ENCODE peak calls at places on chromosomes 3 and 15, in six cellular contexts. One of them, this sample, is unnamed.
A peak's percentile ranks its signal among the peaks of the same experiment; 100 is the strongest.

GRCh38 chr15:68312701-68313204 is 35.2 kb downstream of the FEM1B start:
- DNase-seq in fibroblast of lung: peak; percentile 78
- DNase-seq in uterus: peak; percentile 46
- DNase-seq in keratinocyte: no peak
- DNase-seq in ovary: no peak
- DNase-seq in PC-9: no peak
- DNase-seq in this sample: peak; percentile 33

GRCh38 chr3:142983318-142983717 is 18.1 kb upstream of the U2SURP start:
- DNase-seq in fibroblast of lung: no peak
- DNase-seq in uterus: no peak
- DNase-seq in keratinocyte: no peak
- DNase-seq in ovary: no peak
- DNase-seq in PC-9: no peak
- DNase-seq in this sample: no peak

GRCh38 chr3:78406396-78406795 is 1361.4 kb downstream of the ROBO1 start:
- DNase-seq in fibroblast of lung: no peak
- DNase-seq in uterus: no peak
- DNase-seq in keratinocyte: no peak
- DNase-seq in ovary: no peak
- DNase-seq in PC-9: no peak
- DNase-seq in this sample: no peak

GRCh38 chr3:194265505-194265892 is 85.6 kb downstream of the CPN2 start:
- DNase-seq in fibroblast of lung: peak; percentile 99
- DNase-seq in uterus: peak; percentile 89
- DNase-seq in keratinocyte: no peak
- DNase-seq in ovary: peak; percentile 87
- DNase-seq in PC-9: peak; percentile 76
- DNase-seq in this sample: peak; percentile 36

GRCh38 chr15:84082739-84083138 is 152.8 kb upstream of the GOLGA6L4 start:
- DNase-seq in fibroblast of lung: peak; percentile 50
- DNase-seq in uterus: no peak
- DNase-seq in keratinocyte: no peak
- DNase-seq in ovary: no peak
- DNase-seq in PC-9: no peak
- DNase-seq in this sample: peak; percentile 41

GRCh38 chr3:18098960-18099587 is 326.1 kb downstream of the SATB1 start:
- DNase-seq in fibroblast of lung: peak; percentile 93
- DNase-seq in uterus: no peak
- DNase-seq in keratinocyte: peak; percentile 92
- DNase-seq in ovary: no peak
- DNase-seq in PC-9: peak; percentile 84
- DNase-seq in this sample: peak; percentile 89

GRCh38 chr3:42694366-42694765 is 8.2 kb downstream of the HHATL start:
- DNase-seq in fibroblast of lung: no peak
- DNase-seq in uterus: no peak
- DNase-seq in keratinocyte: no peak
- DNase-seq in ovary: no peak
- DNase-seq in PC-9: no peak
- DNase-seq in this sample: no peak

GRCh38 chr3:150348500-150348899 is 59.6 kb upstream of the TSC22D2 start:
- DNase-seq in fibroblast of lung: peak; percentile 92
- DNase-seq in uterus: no peak
- DNase-seq in keratinocyte: peak; percentile 64
- DNase-seq in ovary: no peak
- DNase-seq in PC-9: peak; percentile 64
- DNase-seq in this sample: peak; percentile 80

GRCh38 chr3:44525060-44525459 is 29.9 kb upstream of the ZKSCAN7 start:
- DNase-seq in fibroblast of lung: no peak
- DNase-seq in uterus: no peak
- DNase-seq in keratinocyte: no peak
- DNase-seq in ovary: no peak
- DNase-seq in PC-9: no peak
- DNase-seq in this sample: no peak

GRCh38 chr3:66464512-66464894 is 36.3 kb downstream of the LRIG1 start:
- DNase-seq in fibroblast of lung: no peak
- DNase-seq in uterus: no peak
- DNase-seq in keratinocyte: no peak
- DNase-seq in ovary: no peak
- DNase-seq in PC-9: no peak
- DNase-seq in this sample: no peak

GRCh38 chr3:160671995-160672394 is 5.0 kb upstream of the ARL14 start:
- DNase-seq in fibroblast of lung: no peak
- DNase-seq in uterus: no peak
- DNase-seq in keratinocyte: no peak
- DNase-seq in ovary: no peak
- DNase-seq in PC-9: no peak
- DNase-seq in this sample: no peak

DNA sequence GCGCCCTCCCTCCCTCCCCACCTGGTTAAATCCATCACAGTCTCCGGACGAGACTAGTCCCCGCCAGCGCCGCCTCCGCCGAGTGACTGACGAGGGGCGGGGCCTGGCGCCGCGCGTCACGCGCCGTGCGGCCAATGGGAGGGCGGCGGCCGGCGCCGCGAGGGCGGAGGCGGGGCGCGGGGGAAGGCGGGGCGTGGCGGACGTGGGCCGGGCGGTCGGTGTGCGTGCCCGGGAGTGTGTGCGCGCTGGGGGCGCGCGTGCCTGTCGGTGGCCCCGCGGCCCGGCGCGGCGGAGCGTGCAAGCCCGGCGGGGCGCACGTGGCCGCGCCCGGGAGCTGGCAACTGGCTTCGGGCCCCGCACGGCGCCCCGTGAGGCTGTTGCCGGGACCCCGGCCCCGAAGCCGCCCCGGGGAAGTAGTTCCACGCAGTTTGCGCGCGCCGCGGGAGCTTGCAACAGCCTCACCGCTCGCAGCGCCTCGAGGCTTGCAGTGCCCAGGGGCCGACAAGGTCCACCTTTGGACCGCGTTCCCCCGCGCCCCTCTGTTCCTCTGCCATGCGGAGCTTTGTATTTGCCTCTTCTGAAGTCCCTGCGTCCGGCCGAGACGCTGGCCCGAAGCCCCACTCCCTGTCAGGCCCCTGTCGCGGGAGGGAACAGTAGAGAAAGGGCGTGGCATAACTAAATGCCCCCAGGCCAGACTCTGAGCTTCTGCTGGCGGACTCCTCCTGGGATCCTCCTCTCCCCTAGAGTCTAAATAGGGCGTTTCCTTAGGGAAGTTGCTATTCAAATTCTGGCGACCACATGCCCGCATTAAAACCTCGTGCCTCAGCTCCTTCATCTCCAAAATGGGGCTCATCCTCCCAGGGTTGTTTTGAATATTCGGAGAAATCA is 400.9 kb downstream of the SHQ1 start:
- DNase-seq in fibroblast of lung: peak; percentile 82
- DNase-seq in uterus: peak; percentile 94
- DNase-seq in keratinocyte: no peak
- DNase-seq in ovary: peak; percentile 95
- DNase-seq in PC-9: peak; percentile 93
- DNase-seq in this sample: peak; percentile 82
- TF ChIP-seq CTCF in fibroblast of lung: no peak
- TF ChIP-seq CTCF in uterus: peak; percentile 39
- TF ChIP-seq CTCF in keratinocyte: no peak
- TF ChIP-seq CTCF in ovary: no peak
- TF ChIP-seq CTCF in PC-9: no peak
- TF ChIP-seq CTCF in this sample: no peak

GRCh38 chr3:135762188-135762853 is 203.2 kb upstream of the PPP2R3A start:
- DNase-seq in fibroblast of lung: no peak
- DNase-seq in uterus: no peak
- DNase-seq in keratinocyte: no peak
- DNase-seq in ovary: no peak
- DNase-seq in PC-9: no peak
- DNase-seq in this sample: no peak

GRCh38 chr3:135760581-135760980 is 204.9 kb upstream of the PPP2R3A start:
- DNase-seq in fibroblast of lung: no peak
- DNase-seq in uterus: no peak
- DNase-seq in keratinocyte: no peak
- DNase-seq in ovary: no peak
- DNase-seq in PC-9: no peak
- DNase-seq in this sample: no peak

GRCh38 chr3:135771760-135772159 is 193.8 kb upstream of the PPP2R3A start:
- DNase-seq in fibroblast of lung: no peak
- DNase-seq in uterus: no peak
- DNase-seq in keratinocyte: no peak
- DNase-seq in ovary: no peak
- DNase-seq in PC-9: no peak
- DNase-seq in this sample: no peak

DNA sequence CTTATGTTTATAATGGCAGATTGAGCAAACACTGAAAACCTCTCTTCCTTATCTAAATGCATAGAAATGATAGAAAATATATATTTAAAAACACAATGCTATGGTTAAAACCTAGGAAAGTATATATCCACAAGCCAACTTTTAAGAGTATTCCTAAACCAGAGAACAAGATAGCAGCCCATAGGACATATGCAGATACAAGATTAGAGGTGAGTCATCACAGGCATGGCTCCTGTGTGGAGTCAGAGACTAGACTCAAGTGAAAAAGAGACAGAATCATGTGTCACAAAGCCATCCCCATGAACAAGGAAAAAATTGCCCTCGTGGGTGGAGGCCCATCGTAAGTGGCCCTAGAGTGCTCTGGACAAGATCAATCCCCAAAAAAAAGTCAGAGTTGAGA is 199.4 kb upstream of the PPP2R3A start:
- DNase-seq in fibroblast of lung: no peak
- DNase-seq in uterus: no peak
- DNase-seq in keratinocyte: no peak
- DNase-seq in ovary: no peak
- DNase-seq in PC-9: no peak
- DNase-seq in this sample: no peak
- H3K27ac ChIP-seq in fibroblast of lung: no peak overlapping the region
- H3K27ac ChIP-seq in uterus: no peak overlapping the region
- H3K27ac ChIP-seq in keratinocyte: no peak overlapping the region
- H3K27ac ChIP-seq in ovary: no peak overlapping the region
- H3K27ac ChIP-seq in PC-9: no peak overlapping the region
- H3K27ac ChIP-seq in this sample: no peak overlapping the region

GRCh38 chr3:59678042-59678707 is 628.4 kb upstream of the CFAP20DC start:
- DNase-seq in fibroblast of lung: no peak
- DNase-seq in uterus: no peak
- DNase-seq in keratinocyte: no peak
- DNase-seq in ovary: no peak
- DNase-seq in PC-9: no peak
- DNase-seq in this sample: no peak
- TF ChIP-seq CTCF in fibroblast of lung: no peak
- TF ChIP-seq CTCF in uterus: no peak
- TF ChIP-seq CTCF in keratinocyte: no peak
- TF ChIP-seq CTCF in ovary: no peak
- TF ChIP-seq CTCF in PC-9: no peak
- TF ChIP-seq CTCF in this sample: no peak

GRCh38 chr3:47159820-47160219 is 4.1 kb downstream of the SETD2 start:
- DNase-seq in fibroblast of lung: no peak
- DNase-seq in uterus: no peak
- DNase-seq in keratinocyte: no peak
- DNase-seq in ovary: no peak
- DNase-seq in PC-9: no peak
- DNase-seq in this sample: no peak
- H3K27ac ChIP-seq in fibroblast of lung: no peak overlapping the region
- H3K27ac ChIP-seq in uterus: no peak overlapping the region
- H3K27ac ChIP-seq in keratinocyte: no peak overlapping the region
- H3K27ac ChIP-seq in ovary: no peak overlapping the region
- H3K27ac ChIP-seq in PC-9: no peak overlapping the region
- H3K27ac ChIP-seq in this sample: no peak overlapping the region

GRCh38 chr3:45995370-45996192 is at the start of gene FYCO1:
- DNase-seq in fibroblast of lung: peak; percentile 88
- DNase-seq in uterus: peak; percentile 92
- DNase-seq in keratinocyte: no peak
- DNase-seq in ovary: peak; percentile 94
- DNase-seq in PC-9: peak; percentile 82
- DNase-seq in this sample: peak; percentile 90
- TF ChIP-seq CTCF in fibroblast of lung: no peak
- TF ChIP-seq CTCF in uterus: peak; percentile 10
- TF ChIP-seq CTCF in keratinocyte: no peak
- TF ChIP-seq CTCF in ovary: no peak
- TF ChIP-seq CTCF in PC-9: no peak
- TF ChIP-seq CTCF in this sample: no peak

GRCh38 chr3:133996996-133997395 is 32.7 kb downstream of the SLCO2A1 start:
- DNase-seq in fibroblast of lung: no peak
- DNase-seq in uterus: no peak
- DNase-seq in keratinocyte: no peak
- DNase-seq in ovary: no peak
- DNase-seq in PC-9: no peak
- DNase-seq in this sample: no peak

GRCh38 chr3:133998691-133999241 is 31.0 kb downstream of the SLCO2A1 start:
- DNase-seq in fibroblast of lung: no peak
- DNase-seq in uterus: no peak
- DNase-seq in keratinocyte: no peak
- DNase-seq in ovary: no peak
- DNase-seq in PC-9: no peak
- DNase-seq in this sample: no peak

GRCh38 chr3:133999891-134000685 is 29.6 kb downstream of the SLCO2A1 start:
- DNase-seq in fibroblast of lung: no peak
- DNase-seq in uterus: no peak
- DNase-seq in keratinocyte: no peak
- DNase-seq in ovary: no peak
- DNase-seq in PC-9: no peak
- DNase-seq in this sample: no peak

GRCh38 chr3:133996251-133996661 is 33.5 kb downstream of the SLCO2A1 start:
- DNase-seq in fibroblast of lung: peak; percentile 13
- DNase-seq in uterus: no peak
- DNase-seq in keratinocyte: no peak
- DNase-seq in ovary: no peak
- DNase-seq in PC-9: no peak
- DNase-seq in this sample: no peak

GRCh38 chr3:133997871-133998635 is 31.7 kb downstream of the SLCO2A1 start:
- DNase-seq in fibroblast of lung: no peak
- DNase-seq in uterus: no peak
- DNase-seq in keratinocyte: no peak
- DNase-seq in ovary: no peak
- DNase-seq in PC-9: no peak
- DNase-seq in this sample: no peak
- H3K27ac ChIP-seq in fibroblast of lung: no peak overlapping the region
- H3K27ac ChIP-seq in uterus: no peak overlapping the region
- H3K27ac ChIP-seq in keratinocyte: no peak overlapping the region
- H3K27ac ChIP-seq in ovary: no peak overlapping the region
- H3K27ac ChIP-seq in PC-9: no peak overlapping the region
- H3K27ac ChIP-seq in this sample: no peak overlapping the region

GRCh38 chr3:173410836-173411235 is 13.3 kb downstream of the NLGN1 start:
- DNase-seq in fibroblast of lung: no peak
- DNase-seq in uterus: no peak
- DNase-seq in keratinocyte: no peak
- DNase-seq in ovary: no peak
- DNase-seq in PC-9: no peak
- DNase-seq in this sample: no peak

GRCh38 chr3:173411288-173412064 is 13.9 kb downstream of the NLGN1 start:
- DNase-seq in fibroblast of lung: peak; percentile 49
- DNase-seq in uterus: no peak
- DNase-seq in keratinocyte: no peak
- DNase-seq in ovary: no peak
- DNase-seq in PC-9: peak; percentile 35
- DNase-seq in this sample: peak; percentile 13
- TF ChIP-seq CTCF in fibroblast of lung: peak; percentile 64
- TF ChIP-seq CTCF in uterus: peak; percentile 33
- TF ChIP-seq CTCF in keratinocyte: peak; percentile 6
- TF ChIP-seq CTCF in ovary: no peak
- TF ChIP-seq CTCF in PC-9: peak; percentile 76
- TF ChIP-seq CTCF in this sample: peak; percentile 13

DNA sequence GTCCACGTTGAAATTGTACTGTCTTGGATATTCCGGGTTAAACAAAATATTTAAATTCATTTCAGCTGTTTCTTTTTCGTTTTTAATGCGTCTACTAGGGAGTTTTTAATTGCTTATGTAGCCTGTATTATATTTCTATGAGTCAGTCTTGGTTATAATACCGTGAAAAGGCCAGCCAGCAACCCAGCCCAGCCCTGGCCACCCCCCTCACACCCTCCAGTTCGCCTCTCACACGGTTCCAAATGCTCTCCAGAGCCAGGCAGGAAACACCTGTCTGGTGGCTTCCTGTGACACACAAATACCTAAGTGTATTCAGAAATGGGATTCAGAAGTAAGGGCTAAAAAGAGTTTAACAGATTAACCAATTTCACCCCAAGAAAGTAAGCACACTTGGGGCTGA is 4.4 kb downstream of the SH3BP5 start:
- DNase-seq in fibroblast of lung: peak; percentile 61
- DNase-seq in uterus: peak; percentile 55
- DNase-seq in keratinocyte: no peak
- DNase-seq in ovary: no peak
- DNase-seq in PC-9: peak; percentile 84
- DNase-seq in this sample: no peak
- H3K27ac ChIP-seq in fibroblast of lung: no peak overlapping the region
- H3K27ac ChIP-seq in uterus: peak overlapping the region; percentile 97
- H3K27ac ChIP-seq in keratinocyte: no peak overlapping the region
- H3K27ac ChIP-seq in ovary: peak overlapping the region; percentile 10
- H3K27ac ChIP-seq in PC-9: peak overlapping the region; percentile 83
- H3K27ac ChIP-seq in this sample: no peak overlapping the region